ENCODE peak calls at places on chromosomes 13 and 19, in five cellular contexts. C is HT-29, R is mesothelial cell of epicardium, J is GDM1, Y is A172. K is an unnamed sample.

GRCh38 chr13:99982741-99983400 is 1.3 kb downstream of the ZIC2 start:
- DNase-seq in R (no peak), J (no peak), Y (no peak), C (no peak), K (no peak)

GRCh38 chr13:73303858-73304257 is 245.1 kb downstream of the KLF5 start:
- DNase-seq in Y (peak; percentile 62), R (no peak), J (no peak), C (no peak), K (no peak)

GRCh38 chr19:32911467-32911866 is 41.9 kb upstream of the SLC7A9 start:
- DNase-seq in Y (no peak), C (no peak), J (no peak), R (no peak), K (no peak)

GRCh38 chr19:32605544-32605943 is 24.6 kb downstream of the PDCD5 start:
- DNase-seq in J (no peak), R (no peak), Y (no peak), C (no peak), K (no peak)

GRCh38 chr19:16456652-16457194 is 15.0 kb downstream of the EPS15L1 start:
- DNase-seq in Y (no peak), R (no peak), J (no peak), C (no peak), K (no peak)

GRCh38 chr19:4089400-4089908 is 22.8 kb upstream of the ZBTB7A start:
- DNase-seq in R (no peak), C (peak; percentile 64), J (peak; percentile 88), Y (no peak), K (no peak)

GRCh38 chr13:65063753-65064152 is 2166.4 kb downstream of the PCDH9 start:
- DNase-seq in J (no peak), R (no peak), C (no peak), Y (no peak), K (no peak)

GRCh38 chr19:37470216-37470615 is 1.1 kb downstream of the ZNF570 start:
- DNase-seq in J (no peak), R (no peak), C (no peak), Y (no peak), K (no peak)

GRCh38 chr19:45847661-45848060 is 15.3 kb downstream of the SYMPK start:
- DNase-seq in C (no peak), Y (no peak), R (no peak), J (no peak), K (no peak)

GRCh38 chr19:46634045-46634655 is 1.9 kb downstream of the GNG8 start:
- DNase-seq in R (peak; percentile 91), J (peak; percentile 81), C (peak; percentile 99), Y (peak; percentile 65), K (peak; percentile 57)

GRCh38 chr13:26837997-26838396 is 77.4 kb upstream of the GPR12 start:
- DNase-seq in C (peak; percentile 61), R (no peak), Y (no peak), J (no peak), K (no peak)

GRCh38 chr19:9934132-9934950 is 2.0 kb downstream of the OLFM2 start:
- DNase-seq in Y (peak; percentile 60), J (peak; percentile 46), R (peak; percentile 82), C (peak; percentile 78), K (peak; percentile 33)

GRCh38 chr13:48142437-48142836 is 47.5 kb upstream of the MED4 start:
- DNase-seq in Y (no peak), R (no peak), J (no peak), C (no peak), K (no peak)

GRCh38 chr13:44819245-44819644 is 170.0 kb downstream of the NUFIP1 start:
- DNase-seq in Y (peak; percentile 89), C (peak; percentile 36), J (no peak), R (no peak), K (no peak)

GRCh38 chr13:91491980-91492379 is 93.6 kb downstream of the GPC5 start:
- DNase-seq in R (no peak), C (no peak), J (no peak), Y (no peak), K (no peak)

GRCh38 chr19:32404939-32405430 is 585 bp upstream of the DPY19L3 start:
- DNase-seq in R (peak; percentile 31), C (peak; percentile 66), J (no peak), Y (peak; percentile 34), K (no peak)

GRCh38 chr13:77521595-77522367 is 13.7 kb upstream of the SCEL start:
- DNase-seq in J (no peak), Y (peak; percentile 32), C (peak; percentile 86), R (no peak), K (no peak)

GRCh38 chr13:50708461-50708860 is 135.0 kb downstream of the DLEU7 start:
- DNase-seq in R (no peak), C (no peak), Y (no peak), J (no peak), K (no peak)

GRCh38 chr13:98155475-98156111 is 12.7 kb downstream of the FARP1 start:
- DNase-seq in C (no peak), R (no peak), Y (peak; percentile 43), J (no peak), K (no peak)

GRCh38 chr13:80338781-80339577 is 1.9 kb downstream of the SPRY2 start:
- DNase-seq in Y (peak; percentile 32), C (peak; percentile 79), J (no peak), R (peak; percentile 34), K (peak; percentile 13)

GRCh38 chr13:30165791-30166190 is 141.6 kb downstream of the KATNAL1 start:
- DNase-seq in J (no peak), Y (no peak), R (no peak), C (no peak), K (no peak)

GRCh38 chr13:110812869-110813645 is 99.6 kb downstream of the ING1 start:
- DNase-seq in C (no peak), J (no peak), Y (no peak), R (no peak), K (no peak)

GRCh38 chr19:34480971-34481821 is at the start of gene WTIP:
- DNase-seq in R (peak; percentile 86), J (no peak), Y (peak; percentile 47), C (no peak), K (no peak)

GRCh38 chr13:81171065-81171647 is 830.2 kb upstream of the SPRY2 start:
- DNase-seq in Y (peak; percentile 20), J (no peak), R (no peak), C (peak; percentile 75), K (no peak)

GRCh38 chr13:66794340-66795031 is 435.6 kb downstream of the PCDH9 start:
- DNase-seq in Y (no peak), R (no peak), J (no peak), C (peak; percentile 6), K (no peak)